ENCODE peak calls at places on chromosomes 4 and X, in four cellular contexts. One of them, this sample, is unnamed.

GRCh38 chrX:50978920-50979660 is 68.6 kb downstream of the BMP15 start:
- DNase-seq in substantia nigra: no peak
- DNase-seq in CD8-positive, alpha-beta T cell: no peak
- DNase-seq in sigmoid colon: no peak
- DNase-seq in this sample: no peak

GRCh38 chrX:153055827-153056748 is at the start of gene PNMA3:
- DNase-seq in CD8-positive, alpha-beta T cell: no peak
- DNase-seq in sigmoid colon: no peak
- DNase-seq in substantia nigra: no peak
- DNase-seq in this sample: no peak

GRCh38 chr4:152369903-152370296 is 166.0 kb downstream of the FBXW7 start:
- DNase-seq in sigmoid colon: no peak
- DNase-seq in substantia nigra: no peak
- DNase-seq in CD8-positive, alpha-beta T cell: no peak
- DNase-seq in this sample: no peak

GRCh38 chrX:37468111-37468739 is 103.2 kb upstream of the LANCL3 start:
- DNase-seq in substantia nigra: no peak
- DNase-seq in sigmoid colon: no peak
- DNase-seq in CD8-positive, alpha-beta T cell: no peak
- DNase-seq in this sample: no peak

GRCh38 chrX:11540532-11541377 is 125.0 kb downstream of the ARHGAP6 start:
- DNase-seq in CD8-positive, alpha-beta T cell: no peak
- DNase-seq in sigmoid colon: no peak
- DNase-seq in substantia nigra: no peak
- DNase-seq in this sample: no peak

GRCh38 chrX:68935362-68935761 is 106.5 kb downstream of the EFNB1 start:
- DNase-seq in CD8-positive, alpha-beta T cell: no peak
- DNase-seq in substantia nigra: no peak
- DNase-seq in sigmoid colon: peak
- DNase-seq in this sample: no peak

GRCh38 chr4:86848732-86849617 is at the start of gene SLC10A6:
- DNase-seq in CD8-positive, alpha-beta T cell: no peak
- DNase-seq in substantia nigra: no peak
- DNase-seq in sigmoid colon: no peak
- DNase-seq in this sample: no peak

GRCh38 chrX:12950851-12951589 is 23.9 kb upstream of the TMSB4X start:
- DNase-seq in substantia nigra: no peak
- DNase-seq in sigmoid colon: no peak
- DNase-seq in CD8-positive, alpha-beta T cell: peak
- DNase-seq in this sample: no peak

GRCh38 chr4:54719378-54719777 is 61.6 kb downstream of the KIT start:
- DNase-seq in CD8-positive, alpha-beta T cell: no peak
- DNase-seq in sigmoid colon: no peak
- DNase-seq in substantia nigra: no peak
- DNase-seq in this sample: no peak

GRCh38 chr4:22689428-22689827 is 3.3 kb upstream of the GBA3 start:
- DNase-seq in CD8-positive, alpha-beta T cell: no peak
- DNase-seq in sigmoid colon: no peak
- DNase-seq in substantia nigra: no peak
- DNase-seq in this sample: no peak

GRCh38 chr4:32147446-32148064 is 1427.4 kb downstream of the PCDH7 start:
- DNase-seq in CD8-positive, alpha-beta T cell: no peak
- DNase-seq in sigmoid colon: no peak
- DNase-seq in substantia nigra: no peak
- DNase-seq in this sample: no peak

GRCh38 chr4:183940807-183941310 is 35.8 kb downstream of the STOX2 start:
- DNase-seq in sigmoid colon: no peak
- DNase-seq in CD8-positive, alpha-beta T cell: no peak
- DNase-seq in substantia nigra: no peak
- DNase-seq in this sample: no peak

DNA sequence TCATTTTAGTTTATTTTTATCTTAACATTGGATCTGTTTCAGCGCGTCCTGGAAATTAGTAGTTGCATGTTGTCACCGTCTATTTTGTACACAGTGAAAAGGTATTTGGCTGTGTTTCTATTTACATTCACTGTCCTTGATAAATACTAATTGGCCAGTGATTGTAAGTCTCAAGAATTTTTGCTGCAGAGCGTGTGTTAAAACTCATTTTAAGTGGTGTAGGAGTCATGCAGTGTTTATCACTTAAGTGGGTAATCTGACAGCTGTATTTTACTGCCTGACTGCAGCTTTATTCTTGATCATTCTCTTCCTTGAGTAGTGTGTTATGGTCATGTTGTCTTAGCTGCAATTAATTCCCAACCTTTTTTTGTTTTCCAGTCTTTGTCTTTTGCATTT is 9.8 kb downstream of the GUCY1A1 start:
- DNase-seq in CD8-positive, alpha-beta T cell: no peak
- DNase-seq in sigmoid colon: no peak
- DNase-seq in substantia nigra: no peak
- DNase-seq in this sample: no peak
- H3K27ac ChIP-seq in CD8-positive, alpha-beta T cell: no peak
- H3K27ac ChIP-seq in sigmoid colon: peak
- H3K27ac ChIP-seq in substantia nigra: no peak
- H3K27ac ChIP-seq in this sample: no peak

GRCh38 chrX:131827935-131828334 is 195.2 kb upstream of the STK26 start:
- DNase-seq in CD8-positive, alpha-beta T cell: no peak
- DNase-seq in sigmoid colon: no peak
- DNase-seq in substantia nigra: no peak
- DNase-seq in this sample: no peak
- H3K27ac ChIP-seq in CD8-positive, alpha-beta T cell: no peak
- H3K27ac ChIP-seq in sigmoid colon: no peak
- H3K27ac ChIP-seq in substantia nigra: no peak
- H3K27ac ChIP-seq in this sample: no peak

GRCh38 chr4:53174824-53175223 is 191.0 kb downstream of the SCFD2 start:
- DNase-seq in sigmoid colon: no peak
- DNase-seq in substantia nigra: no peak
- DNase-seq in CD8-positive, alpha-beta T cell: no peak
- DNase-seq in this sample: no peak
- H3K27ac ChIP-seq in sigmoid colon: no peak
- H3K27ac ChIP-seq in substantia nigra: no peak
- H3K27ac ChIP-seq in CD8-positive, alpha-beta T cell: no peak
- H3K27ac ChIP-seq in this sample: no peak

GRCh38 chr4:85778809-85779124 is 303.8 kb downstream of the ARHGAP24 start:
- DNase-seq in CD8-positive, alpha-beta T cell: no peak
- DNase-seq in substantia nigra: no peak
- DNase-seq in sigmoid colon: no peak
- DNase-seq in this sample: no peak

GRCh38 chr4:85776091-85776490 is 301.1 kb downstream of the ARHGAP24 start:
- DNase-seq in substantia nigra: no peak
- DNase-seq in CD8-positive, alpha-beta T cell: no peak
- DNase-seq in sigmoid colon: no peak
- DNase-seq in this sample: no peak

GRCh38 chr4:85776579-85776978 is 301.6 kb downstream of the ARHGAP24 start:
- DNase-seq in substantia nigra: no peak
- DNase-seq in sigmoid colon: no peak
- DNase-seq in CD8-positive, alpha-beta T cell: no peak
- DNase-seq in this sample: no peak

GRCh38 chr4:85779165-85779564 is 304.2 kb downstream of the ARHGAP24 start:
- DNase-seq in sigmoid colon: no peak
- DNase-seq in substantia nigra: no peak
- DNase-seq in CD8-positive, alpha-beta T cell: no peak
- DNase-seq in this sample: no peak

DNA sequence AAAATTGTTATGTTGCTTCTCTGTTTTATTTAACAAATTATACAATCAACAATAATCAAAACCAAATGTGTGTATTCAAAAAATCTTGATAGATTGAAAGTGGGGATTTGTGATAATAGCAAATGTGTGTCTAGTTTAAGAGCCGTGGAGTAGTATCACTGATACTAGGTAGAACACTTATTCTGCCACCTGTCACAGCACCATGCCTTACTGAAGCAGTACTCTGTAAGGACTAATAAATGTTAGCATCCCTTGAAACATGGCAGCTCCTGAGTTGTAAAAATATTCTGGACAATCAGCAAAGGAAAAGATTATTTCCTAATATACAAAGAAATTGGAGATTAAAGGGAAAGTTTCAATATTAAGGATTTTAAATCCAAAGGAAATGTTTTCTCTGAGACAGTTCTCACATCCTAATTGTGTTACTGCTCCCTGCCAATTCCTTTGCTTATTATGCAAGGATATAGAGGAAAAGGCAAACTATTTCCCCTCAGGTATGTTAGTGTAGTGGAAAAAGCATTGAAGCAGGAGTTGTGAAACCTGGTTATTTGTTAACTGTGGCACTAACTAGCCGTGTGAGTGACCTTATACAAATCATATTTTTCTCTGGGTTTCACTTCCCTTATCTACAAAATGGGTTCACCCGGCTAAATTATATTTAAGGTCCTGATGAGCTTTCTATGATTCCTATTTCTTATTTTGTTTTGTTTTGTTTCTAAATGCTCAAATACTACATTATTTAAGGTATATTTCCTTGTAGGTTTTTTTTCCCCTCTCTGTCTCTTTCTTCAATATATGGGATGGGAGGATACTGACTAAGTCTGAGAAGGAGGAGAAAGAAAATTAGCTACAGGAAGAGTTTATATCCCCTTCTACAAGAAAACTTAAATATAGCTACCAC is 303.2 kb downstream of the ARHGAP24 start:
- DNase-seq in substantia nigra: no peak
- DNase-seq in sigmoid colon: no peak
- DNase-seq in CD8-positive, alpha-beta T cell: no peak
- DNase-seq in this sample: no peak
- H3K27ac ChIP-seq in substantia nigra: no peak
- H3K27ac ChIP-seq in sigmoid colon: peak
- H3K27ac ChIP-seq in CD8-positive, alpha-beta T cell: no peak
- H3K27ac ChIP-seq in this sample: no peak